ENCODE peak calls at places on chromosomes 13 and 19, in ten cellular contexts. M, P, R, T, D, J, U, V, B and K are unnamed samples.
A peak's percentile ranks its signal among the peaks of the same experiment; 100 is the strongest.

GRCh38 chr19:40424637-40425449 is 949 bp downstream of the SERTAD1 start:
- DNase-seq in T (no peak), D (no peak), U (no peak), J (no peak), P (no peak), R (no peak), B (no peak), V (peak; percentile 48), M (no peak), K (no peak)

GRCh38 chr13:99743079-99743478 is 228.5 kb downstream of the ZIC5 start:
- DNase-seq in M (no peak), T (no peak), J (no peak), U (no peak), V (no peak), P (no peak), R (no peak), D (no peak), B (no peak), K (no peak)

GRCh38 chr13:98025480-98026025 is 72.1 kb downstream of the IPO5 start:
- DNase-seq in R (no peak), P (no peak), V (no peak), J (no peak), M (no peak), B (no peak), D (no peak), U (no peak), T (no peak), K (no peak)

GRCh38 chr13:79481685-79482052 is 714 bp downstream of the NDFIP2 start:
- DNase-seq in M (no peak), J (peak; percentile 49), U (no peak), P (no peak), B (no peak), R (peak; percentile 44), V (no peak), D (peak; percentile 11), T (no peak), K (no peak)

GRCh38 chr13:84684804-84685203 is 802.5 kb upstream of the SLITRK1 start:
- DNase-seq in V (no peak), J (no peak), U (no peak), D (no peak), P (no peak), M (no peak), B (no peak), T (no peak), R (no peak), K (no peak)

GRCh38 chr19:3618144-3618810 is 8.3 kb downstream of the CACTIN start:
- DNase-seq in P (peak; percentile 71), B (no peak), U (peak; percentile 69), T (no peak), V (peak; percentile 73), D (peak; percentile 40), R (peak; percentile 70), M (peak; percentile 96), J (peak; percentile 67), K (no peak)

GRCh38 chr13:46899801-46900200 is 2.9 kb upstream of the HTR2A start:
- DNase-seq in V (no peak), M (no peak), T (no peak), P (no peak), D (no peak), J (no peak), U (no peak), R (no peak), B (no peak), K (no peak)

GRCh38 chr13:20666948-20667347 is 36.6 kb upstream of the IL17D start:
- DNase-seq in D (no peak), V (no peak), R (no peak), U (no peak), J (no peak), M (no peak), T (no peak), P (no peak), B (no peak), K (no peak)

GRCh38 chr19:6613711-6614110 is 22.8 kb upstream of the CD70 start:
- DNase-seq in U (no peak), P (no peak), B (no peak), D (no peak), M (no peak), R (no peak), V (no peak), T (no peak), J (no peak), K (no peak)

GRCh38 chr19:50569023-50569697 is 925 bp upstream of the LRRC4B start:
- DNase-seq in M (no peak), R (no peak), P (no peak), V (no peak), J (no peak), T (no peak), D (no peak), B (no peak), U (no peak), K (no peak)

GRCh38 chr19:29714371-29714952 is 599 bp downstream of the C19orf12 start:
- DNase-seq in R (no peak), B (no peak), P (no peak), J (peak; percentile 57), D (no peak), U (peak; percentile 23), T (no peak), V (no peak), M (peak; percentile 42), K (no peak)

GRCh38 chr19:3983936-3984583 is 1.2 kb downstream of the EEF2 start:
- DNase-seq in R (peak; percentile 70), T (no peak), J (no peak), M (no peak), V (peak; percentile 29), B (no peak), P (no peak), D (peak; percentile 39), U (no peak), K (no peak)

GRCh38 chr13:20272104-20272503 is 40.0 kb upstream of the GJB6 start:
- DNase-seq in T (no peak), P (no peak), U (no peak), J (no peak), B (no peak), R (no peak), M (no peak), V (no peak), D (no peak), K (no peak)

GRCh38 chr13:79589605-79590511 is 108.9 kb downstream of the NDFIP2 start:
- DNase-seq in D (no peak), P (no peak), V (no peak), T (no peak), R (no peak), M (no peak), U (no peak), J (no peak), B (no peak), K (no peak)

GRCh38 chr19:800360-801029 is 3.2 kb downstream of the PTBP1 start:
- DNase-seq in V (no peak), T (no peak), P (no peak), J (peak; percentile 8), R (peak; percentile 61), M (no peak), B (no peak), U (no peak), D (peak; percentile 90), K (no peak)

GRCh38 chr13:53545340-53545941 is 516.8 kb downstream of the OLFM4 start:
- DNase-seq in U (peak; percentile 4), M (no peak), T (no peak), D (no peak), J (no peak), P (no peak), V (peak; percentile 71), R (no peak), B (no peak), K (no peak)
- TF ChIP-seq CTCF in U (no peak), M (no peak), T (no peak), D (no peak), J (no peak), P (no peak), V (peak; percentile 55), R (no peak), B (no peak), K (no peak)

GRCh38 chr13:44555207-44555606 is 20.9 kb downstream of the TSC22D1 start:
- DNase-seq in D (no peak), B (no peak), V (no peak), M (no peak), R (no peak), P (no peak), J (no peak), T (no peak), U (no peak), K (no peak)

GRCh38 chr13:44561352-44561751 is 14.8 kb downstream of the TSC22D1 start:
- DNase-seq in U (no peak), B (no peak), V (no peak), P (no peak), J (no peak), M (no peak), T (no peak), D (no peak), R (no peak), K (no peak)

GRCh38 chr13:44557986-44558385 is 18.1 kb downstream of the TSC22D1 start:
- DNase-seq in D (no peak), J (no peak), R (no peak), B (no peak), P (no peak), M (no peak), U (no peak), V (no peak), T (no peak), K (no peak)
- TF ChIP-seq CTCF in D (no peak), J (no peak), R (no peak), B (no peak), P (no peak), M (no peak), U (no peak), V (no peak), T (no peak), K (no peak)

GRCh38 chr13:23159587-23160240 is 21.1 kb upstream of the SGCG start:
- DNase-seq in R (no peak), B (peak; percentile 34), T (no peak), M (peak; percentile 38), J (no peak), P (no peak), V (peak; percentile 53), U (no peak), D (no peak), K (no peak)
- TF ChIP-seq CTCF in R (no peak), B (no peak), T (no peak), M (no peak), J (no peak), P (peak; percentile 29), V (peak; percentile 31), U (no peak), D (no peak), K (no peak)

GRCh38 chr13:112222971-112223370 is 153.2 kb upstream of the SPACA7 start:
- DNase-seq in V (no peak), T (no peak), D (no peak), U (no peak), M (no peak), R (no peak), J (no peak), B (no peak), P (no peak), K (no peak)

GRCh38 chr13:112220296-112220875 is 153.4 kb downstream of the SOX1 start:
- DNase-seq in J (no peak), T (no peak), V (no peak), R (no peak), P (no peak), M (no peak), D (no peak), U (no peak), B (no peak), K (no peak)

GRCh38 chr13:112219753-112220152 is 152.8 kb downstream of the SOX1 start:
- DNase-seq in M (no peak), V (no peak), B (no peak), T (no peak), U (no peak), J (no peak), R (no peak), D (no peak), P (no peak), K (no peak)

GRCh38 chr13:112218416-112218815 is 151.5 kb downstream of the SOX1 start:
- DNase-seq in M (no peak), T (no peak), V (no peak), D (no peak), J (no peak), R (no peak), U (no peak), P (no peak), B (no peak), K (no peak)

GRCh38 chr13:112220925-112221324 is 154.0 kb downstream of the SOX1 start:
- DNase-seq in U (no peak), R (no peak), D (no peak), P (no peak), T (no peak), M (no peak), B (no peak), J (no peak), V (no peak), K (no peak)
- TF ChIP-seq CTCF in U (no peak), R (no peak), D (no peak), P (no peak), T (no peak), M (no peak), B (no peak), J (no peak), V (no peak), K (no peak)